ENCODE peak calls at places on chromosome 12, in six cellular contexts. One of them, this sample, is unnamed.

GRCh38 chr12:108955225-108955835 is 65.5 kb downstream of the SVOP start:
- DNase-seq in cardiac fibroblast: peak; percentile 29
- DNase-seq in iris pigment epithelial cell: peak; percentile 12
- DNase-seq in activated CD8-positive, alpha-beta memory T cell treated with anti-CD3 and anti-CD28 coated beads for 1 hour: no peak
- DNase-seq in sigmoid colon: no peak
- DNase-seq in GM04503: no peak
- DNase-seq in this sample: peak; percentile 8

GRCh38 chr12:129772463-129773169 is 131.2 kb downstream of the TMEM132D start:
- DNase-seq in GM04503: no peak
- DNase-seq in activated CD8-positive, alpha-beta memory T cell treated with anti-CD3 and anti-CD28 coated beads for 1 hour: no peak
- DNase-seq in sigmoid colon: no peak
- DNase-seq in cardiac fibroblast: no peak
- DNase-seq in iris pigment epithelial cell: peak; percentile 75
- DNase-seq in this sample: no peak

GRCh38 chr12:41919526-41920305 is 225.0 kb downstream of the GXYLT1 start:
- DNase-seq in sigmoid colon: no peak
- DNase-seq in activated CD8-positive, alpha-beta memory T cell treated with anti-CD3 and anti-CD28 coated beads for 1 hour: no peak
- DNase-seq in iris pigment epithelial cell: no peak
- DNase-seq in GM04503: no peak
- DNase-seq in cardiac fibroblast: no peak
- DNase-seq in this sample: no peak

GRCh38 chr12:117038919-117039318 is 60.3 kb downstream of the TESC start:
- DNase-seq in sigmoid colon: no peak
- DNase-seq in GM04503: no peak
- DNase-seq in cardiac fibroblast: no peak
- DNase-seq in iris pigment epithelial cell: no peak
- DNase-seq in activated CD8-positive, alpha-beta memory T cell treated with anti-CD3 and anti-CD28 coated beads for 1 hour: no peak
- DNase-seq in this sample: no peak

GRCh38 chr12:48004039-48004940 is at the start of gene COL2A1:
- DNase-seq in iris pigment epithelial cell: peak; percentile 7
- DNase-seq in sigmoid colon: no peak
- DNase-seq in GM04503: no peak
- DNase-seq in activated CD8-positive, alpha-beta memory T cell treated with anti-CD3 and anti-CD28 coated beads for 1 hour: no peak
- DNase-seq in cardiac fibroblast: peak; percentile 23
- DNase-seq in this sample: no peak

GRCh38 chr12:131454418-131455217 is 256.3 kb upstream of the SFSWAP start:
- DNase-seq in activated CD8-positive, alpha-beta memory T cell treated with anti-CD3 and anti-CD28 coated beads for 1 hour: no peak
- DNase-seq in cardiac fibroblast: no peak
- DNase-seq in iris pigment epithelial cell: peak; percentile 18
- DNase-seq in sigmoid colon: no peak
- DNase-seq in GM04503: no peak
- DNase-seq in this sample: no peak

GRCh38 chr12:81759215-81759991 is at the start of gene PPFIA2:
- DNase-seq in GM04503: no peak
- DNase-seq in cardiac fibroblast: peak; percentile 28
- DNase-seq in activated CD8-positive, alpha-beta memory T cell treated with anti-CD3 and anti-CD28 coated beads for 1 hour: peak; percentile 0
- DNase-seq in sigmoid colon: peak; percentile 58
- DNase-seq in iris pigment epithelial cell: peak; percentile 20
- DNase-seq in this sample: no peak

GRCh38 chr12:40552868-40553267 is 139.4 kb upstream of the CNTN1 start:
- DNase-seq in cardiac fibroblast: no peak
- DNase-seq in sigmoid colon: no peak
- DNase-seq in GM04503: no peak
- DNase-seq in activated CD8-positive, alpha-beta memory T cell treated with anti-CD3 and anti-CD28 coated beads for 1 hour: no peak
- DNase-seq in iris pigment epithelial cell: peak; percentile 0
- DNase-seq in this sample: no peak

GRCh38 chr12:126492181-126492580 is 1426.9 kb downstream of the AACS start:
- DNase-seq in iris pigment epithelial cell: no peak
- DNase-seq in sigmoid colon: no peak
- DNase-seq in GM04503: no peak
- DNase-seq in activated CD8-positive, alpha-beta memory T cell treated with anti-CD3 and anti-CD28 coated beads for 1 hour: no peak
- DNase-seq in cardiac fibroblast: no peak
- DNase-seq in this sample: no peak

GRCh38 chr12:76024942-76025600 is 6.5 kb downstream of the PHLDA1 start:
- DNase-seq in activated CD8-positive, alpha-beta memory T cell treated with anti-CD3 and anti-CD28 coated beads for 1 hour: no peak
- DNase-seq in cardiac fibroblast: peak; percentile 96
- DNase-seq in GM04503: peak; percentile 71
- DNase-seq in sigmoid colon: no peak
- DNase-seq in iris pigment epithelial cell: peak; percentile 83
- DNase-seq in this sample: peak; percentile 88

GRCh38 chr12:54683388-54683787 is 35.2 kb upstream of the DCD start:
- DNase-seq in cardiac fibroblast: no peak
- DNase-seq in sigmoid colon: no peak
- DNase-seq in activated CD8-positive, alpha-beta memory T cell treated with anti-CD3 and anti-CD28 coated beads for 1 hour: no peak
- DNase-seq in iris pigment epithelial cell: no peak
- DNase-seq in GM04503: no peak
- DNase-seq in this sample: no peak

GRCh38 chr12:8948711-8949524 is 527 bp downstream of the M6PR start:
- DNase-seq in GM04503: peak; percentile 16
- DNase-seq in sigmoid colon: no peak
- DNase-seq in activated CD8-positive, alpha-beta memory T cell treated with anti-CD3 and anti-CD28 coated beads for 1 hour: no peak
- DNase-seq in iris pigment epithelial cell: peak; percentile 58
- DNase-seq in cardiac fibroblast: peak; percentile 49
- DNase-seq in this sample: no peak

GRCh38 chr12:91825999-91826398 is 319.6 kb downstream of the BTG1 start:
- DNase-seq in GM04503: no peak
- DNase-seq in activated CD8-positive, alpha-beta memory T cell treated with anti-CD3 and anti-CD28 coated beads for 1 hour: no peak
- DNase-seq in sigmoid colon: no peak
- DNase-seq in iris pigment epithelial cell: no peak
- DNase-seq in cardiac fibroblast: no peak
- DNase-seq in this sample: no peak

GRCh38 chr12:28759334-28759733 is 389.7 kb upstream of the FAR2 start:
- DNase-seq in sigmoid colon: no peak
- DNase-seq in GM04503: no peak
- DNase-seq in activated CD8-positive, alpha-beta memory T cell treated with anti-CD3 and anti-CD28 coated beads for 1 hour: no peak
- DNase-seq in cardiac fibroblast: peak; percentile 81
- DNase-seq in iris pigment epithelial cell: peak; percentile 64
- DNase-seq in this sample: peak; percentile 2

GRCh38 chr12:67428431-67428830 is 159.3 kb downstream of the CAND1 start:
- DNase-seq in sigmoid colon: no peak
- DNase-seq in GM04503: no peak
- DNase-seq in activated CD8-positive, alpha-beta memory T cell treated with anti-CD3 and anti-CD28 coated beads for 1 hour: no peak
- DNase-seq in cardiac fibroblast: no peak
- DNase-seq in iris pigment epithelial cell: no peak
- DNase-seq in this sample: no peak

GRCh38 chr12:104668274-104668718 is 211.5 kb downstream of the CHST11 start:
- DNase-seq in sigmoid colon: no peak
- DNase-seq in iris pigment epithelial cell: peak; percentile 80
- DNase-seq in cardiac fibroblast: no peak
- DNase-seq in activated CD8-positive, alpha-beta memory T cell treated with anti-CD3 and anti-CD28 coated beads for 1 hour: no peak
- DNase-seq in GM04503: no peak
- DNase-seq in this sample: no peak

GRCh38 chr12:123132951-123133619 is 17.8 kb downstream of the PITPNM2 start:
- DNase-seq in iris pigment epithelial cell: no peak
- DNase-seq in GM04503: no peak
- DNase-seq in cardiac fibroblast: no peak
- DNase-seq in sigmoid colon: no peak
- DNase-seq in activated CD8-positive, alpha-beta memory T cell treated with anti-CD3 and anti-CD28 coated beads for 1 hour: no peak
- DNase-seq in this sample: no peak

GRCh38 chr12:41437578-41437977 is 249.5 kb downstream of the PDZRN4 start:
- DNase-seq in cardiac fibroblast: no peak
- DNase-seq in GM04503: no peak
- DNase-seq in sigmoid colon: no peak
- DNase-seq in iris pigment epithelial cell: no peak
- DNase-seq in activated CD8-positive, alpha-beta memory T cell treated with anti-CD3 and anti-CD28 coated beads for 1 hour: no peak
- DNase-seq in this sample: no peak

GRCh38 chr12:70692681-70693288 is 55.6 kb upstream of the PTPRB start:
- DNase-seq in cardiac fibroblast: peak; percentile 64
- DNase-seq in activated CD8-positive, alpha-beta memory T cell treated with anti-CD3 and anti-CD28 coated beads for 1 hour: no peak
- DNase-seq in sigmoid colon: no peak
- DNase-seq in GM04503: no peak
- DNase-seq in iris pigment epithelial cell: peak; percentile 52
- DNase-seq in this sample: peak; percentile 4

GRCh38 chr12:14272954-14273910 is 92.2 kb upstream of the ATF7IP start:
- DNase-seq in sigmoid colon: no peak
- DNase-seq in cardiac fibroblast: no peak
- DNase-seq in GM04503: no peak
- DNase-seq in activated CD8-positive, alpha-beta memory T cell treated with anti-CD3 and anti-CD28 coated beads for 1 hour: no peak
- DNase-seq in iris pigment epithelial cell: peak; percentile 75
- DNase-seq in this sample: no peak

GRCh38 chr12:75779891-75780501 is 251.6 kb downstream of the PHLDA1 start:
- DNase-seq in sigmoid colon: no peak
- DNase-seq in cardiac fibroblast: no peak
- DNase-seq in GM04503: no peak
- DNase-seq in activated CD8-positive, alpha-beta memory T cell treated with anti-CD3 and anti-CD28 coated beads for 1 hour: no peak
- DNase-seq in iris pigment epithelial cell: no peak
- DNase-seq in this sample: no peak

GRCh38 chr12:97745406-97746101 is 282.9 kb downstream of the RMST start:
- DNase-seq in activated CD8-positive, alpha-beta memory T cell treated with anti-CD3 and anti-CD28 coated beads for 1 hour: no peak
- DNase-seq in iris pigment epithelial cell: peak; percentile 7
- DNase-seq in GM04503: no peak
- DNase-seq in sigmoid colon: no peak
- DNase-seq in cardiac fibroblast: no peak
- DNase-seq in this sample: no peak

GRCh38 chr12:38639625-38640024 is 265.8 kb downstream of the CPNE8 start:
- DNase-seq in activated CD8-positive, alpha-beta memory T cell treated with anti-CD3 and anti-CD28 coated beads for 1 hour: no peak
- DNase-seq in sigmoid colon: no peak
- DNase-seq in cardiac fibroblast: no peak
- DNase-seq in GM04503: no peak
- DNase-seq in iris pigment epithelial cell: no peak
- DNase-seq in this sample: no peak

GRCh38 chr12:98422809-98423208 is 92.6 kb upstream of the TMPO start:
- DNase-seq in activated CD8-positive, alpha-beta memory T cell treated with anti-CD3 and anti-CD28 coated beads for 1 hour: no peak
- DNase-seq in iris pigment epithelial cell: no peak
- DNase-seq in cardiac fibroblast: no peak
- DNase-seq in GM04503: no peak
- DNase-seq in sigmoid colon: no peak
- DNase-seq in this sample: no peak

GRCh38 chr12:50066402-50066801 is 9.0 kb downstream of the ASIC1 start:
- DNase-seq in activated CD8-positive, alpha-beta memory T cell treated with anti-CD3 and anti-CD28 coated beads for 1 hour: no peak
- DNase-seq in iris pigment epithelial cell: peak; percentile 93
- DNase-seq in GM04503: peak; percentile 90
- DNase-seq in cardiac fibroblast: peak; percentile 84
- DNase-seq in sigmoid colon: peak; percentile 79
- DNase-seq in this sample: peak; percentile 66

GRCh38 chr12:107359382-107359781 is 266.0 kb upstream of the CRY1 start:
- DNase-seq in cardiac fibroblast: peak; percentile 54
- DNase-seq in sigmoid colon: no peak
- DNase-seq in activated CD8-positive, alpha-beta memory T cell treated with anti-CD3 and anti-CD28 coated beads for 1 hour: no peak
- DNase-seq in iris pigment epithelial cell: peak; percentile 72
- DNase-seq in GM04503: peak; percentile 53
- DNase-seq in this sample: no peak

GRCh38 chr12:104357431-104357952 is 54.0 kb downstream of the EID3 start:
- DNase-seq in activated CD8-positive, alpha-beta memory T cell treated with anti-CD3 and anti-CD28 coated beads for 1 hour: no peak
- DNase-seq in sigmoid colon: peak; percentile 5
- DNase-seq in cardiac fibroblast: peak; percentile 42
- DNase-seq in iris pigment epithelial cell: peak; percentile 85
- DNase-seq in GM04503: no peak
- DNase-seq in this sample: peak; percentile 30

GRCh38 chr12:85996280-85996679 is 122.2 kb downstream of the NTS start:
- DNase-seq in activated CD8-positive, alpha-beta memory T cell treated with anti-CD3 and anti-CD28 coated beads for 1 hour: no peak
- DNase-seq in GM04503: no peak
- DNase-seq in sigmoid colon: no peak
- DNase-seq in cardiac fibroblast: peak; percentile 25
- DNase-seq in iris pigment epithelial cell: peak; percentile 21
- DNase-seq in this sample: no peak

GRCh38 chr12:62267490-62267889 is 7.3 kb downstream of the USP15 start:
- DNase-seq in cardiac fibroblast: no peak
- DNase-seq in sigmoid colon: no peak
- DNase-seq in iris pigment epithelial cell: no peak
- DNase-seq in activated CD8-positive, alpha-beta memory T cell treated with anti-CD3 and anti-CD28 coated beads for 1 hour: no peak
- DNase-seq in GM04503: no peak
- DNase-seq in this sample: no peak

GRCh38 chr12:24228980-24229730 is 279.7 kb upstream of the SOX5 start:
- DNase-seq in cardiac fibroblast: no peak
- DNase-seq in activated CD8-positive, alpha-beta memory T cell treated with anti-CD3 and anti-CD28 coated beads for 1 hour: no peak
- DNase-seq in GM04503: no peak
- DNase-seq in iris pigment epithelial cell: peak; percentile 52
- DNase-seq in sigmoid colon: no peak
- DNase-seq in this sample: no peak

GRCh38 chr12:48356041-48356768 is 5.5 kb upstream of the ZNF641 start:
- DNase-seq in sigmoid colon: no peak
- DNase-seq in iris pigment epithelial cell: peak; percentile 9
- DNase-seq in GM04503: no peak
- DNase-seq in activated CD8-positive, alpha-beta memory T cell treated with anti-CD3 and anti-CD28 coated beads for 1 hour: no peak
- DNase-seq in cardiac fibroblast: peak; percentile 11
- DNase-seq in this sample: no peak

GRCh38 chr12:5581616-5582367 is 149.9 kb downstream of the NTF3 start:
- DNase-seq in sigmoid colon: no peak
- DNase-seq in GM04503: no peak
- DNase-seq in iris pigment epithelial cell: no peak
- DNase-seq in cardiac fibroblast: no peak
- DNase-seq in activated CD8-positive, alpha-beta memory T cell treated with anti-CD3 and anti-CD28 coated beads for 1 hour: no peak
- DNase-seq in this sample: no peak